ENCODE peak calls at places on chromosomes 5 and 9, in eight cellular contexts. Z, T, O, X, U, L, A and M are unnamed samples.

GRCh38 chr5:966941-967340 is 41.7 kb upstream of the NKD2 start:
- DNase-seq in Z (no peak), T (no peak), O (no peak), X (no peak), U (no peak), L (no peak), A (no peak), M (no peak)

GRCh38 chr9:38018964-38019602 is 49.9 kb downstream of the SHB start:
- DNase-seq in Z (no peak), T (no peak), O (peak; percentile 50), X (peak; percentile 46), U (peak; percentile 39), L (no peak), A (peak; percentile 74), M (no peak)

GRCh38 chr9:121651295-121652036 is at the start of gene DAB2IP:
- DNase-seq in Z (peak; percentile 77), T (peak; percentile 72), O (peak; percentile 65), X (peak; percentile 89), U (peak; percentile 60), L (no peak), A (peak; percentile 83), M (peak; percentile 63)

GRCh38 chr5:10747678-10748622 is 13.1 kb downstream of the DAP start:
- DNase-seq in Z (no peak), T (no peak), O (no peak), X (no peak), U (no peak), L (no peak), A (no peak), M (no peak)

GRCh38 chr9:123300554-123300953 is 32.2 kb upstream of the STRBP start:
- DNase-seq in Z (no peak), T (no peak), O (no peak), X (no peak), U (no peak), L (no peak), A (no peak), M (no peak)

GRCh38 chr9:10252174-10252573 is 360.6 kb downstream of the PTPRD start:
- DNase-seq in Z (no peak), T (no peak), O (no peak), X (no peak), U (no peak), L (no peak), A (no peak), M (no peak)

GRCh38 chr9:38118862-38119435 is 49.9 kb upstream of the SHB start:
- DNase-seq in Z (no peak), T (no peak), O (no peak), X (no peak), U (no peak), L (peak; percentile 11), A (no peak), M (no peak)

GRCh38 chr9:104286187-104286586 is 192.1 kb downstream of the SMC2 start:
- DNase-seq in Z (no peak), T (no peak), O (no peak), X (no peak), U (no peak), L (no peak), A (no peak), M (no peak)

GRCh38 chr9:89690334-89690912 is 85.6 kb downstream of the GADD45G start:
- DNase-seq in Z (no peak), T (no peak), O (no peak), X (no peak), U (no peak), L (no peak), A (no peak), M (no peak)

GRCh38 chr9:18366184-18366583 is 107.8 kb upstream of the ADAMTSL1 start:
- DNase-seq in Z (no peak), T (no peak), O (no peak), X (no peak), U (no peak), L (no peak), A (no peak), M (no peak)

GRCh38 chr5:28027851-28028250 is 989.5 kb upstream of the CDH9 start:
- DNase-seq in Z (no peak), T (no peak), O (no peak), X (no peak), U (no peak), L (no peak), A (no peak), M (no peak)

GRCh38 chr5:176793343-176793699 is 17.0 kb upstream of the UNC5A start:
- DNase-seq in Z (peak; percentile 50), T (no peak), O (no peak), X (no peak), U (peak; percentile 48), L (no peak), A (no peak), M (no peak)

GRCh38 chr9:71634753-71635152 is 133.6 kb downstream of the CEMIP2 start:
- DNase-seq in Z (no peak), T (no peak), O (no peak), X (no peak), U (no peak), L (no peak), A (no peak), M (no peak)

GRCh38 chr5:106306313-106307028 is 1364.3 kb downstream of the EFNA5 start:
- DNase-seq in Z (no peak), T (no peak), O (no peak), X (no peak), U (no peak), L (no peak), A (no peak), M (no peak)

GRCh38 chr9:100221538-100221937 is 122.5 kb downstream of the INVS start:
- DNase-seq in Z (no peak), T (no peak), O (no peak), X (no peak), U (no peak), L (no peak), A (no peak), M (no peak)

GRCh38 chr9:91177661-91178280 is 183.9 kb downstream of the AUH start:
- DNase-seq in Z (no peak), T (no peak), O (no peak), X (no peak), U (no peak), L (no peak), A (peak; percentile 30), M (no peak)

GRCh38 chr5:137858954-137859353 is 8.7 kb upstream of the MYOT start:
- DNase-seq in Z (no peak), T (no peak), O (no peak), X (no peak), U (no peak), L (no peak), A (no peak), M (no peak)

GRCh38 chr9:125694478-125694877 is 12.5 kb downstream of the MAPKAP1 start:
- DNase-seq in Z (no peak), T (no peak), O (no peak), X (peak; percentile 69), U (no peak), L (no peak), A (no peak), M (no peak)

GRCh38 chr9:136915632-136916329 is 28.8 kb downstream of the FBXW5 start:
- DNase-seq in Z (no peak), T (no peak), O (no peak), X (no peak), U (no peak), L (no peak), A (no peak), M (no peak)

GRCh38 chr5:162558120-162558519 is 490.5 kb downstream of the GABRG2 start:
- DNase-seq in Z (no peak), T (no peak), O (no peak), X (no peak), U (no peak), L (no peak), A (no peak), M (no peak)

GRCh38 chr5:149162401-149163084 is 21.2 kb downstream of the ABLIM3 start:
- DNase-seq in Z (no peak), T (no peak), O (no peak), X (no peak), U (no peak), L (no peak), A (no peak), M (no peak)

GRCh38 chr5:41009228-41009627 is 61.9 kb downstream of the MROH2B start:
- DNase-seq in Z (no peak), T (no peak), O (no peak), X (no peak), U (no peak), L (no peak), A (no peak), M (no peak)

GRCh38 chr9:87213948-87214347 is 266.6 kb upstream of the GAS1 start:
- DNase-seq in Z (no peak), T (no peak), O (no peak), X (no peak), U (no peak), L (no peak), A (no peak), M (no peak)

GRCh38 chr5:177997846-177998245 is 1.8 kb upstream of the PROP1 start:
- DNase-seq in Z (no peak), T (no peak), O (peak; percentile 6), X (no peak), U (no peak), L (no peak), A (no peak), M (no peak)

GRCh38 chr9:130663258-130664171 is 879 bp upstream of the PRDM12 start:
- DNase-seq in Z (peak; percentile 62), T (no peak), O (peak; percentile 50), X (no peak), U (no peak), L (no peak), A (peak; percentile 38), M (no peak)

GRCh38 chr9:113653746-113654604 is 190.4 kb downstream of the RGS3 start:
- DNase-seq in Z (no peak), T (no peak), O (no peak), X (no peak), U (no peak), L (no peak), A (no peak), M (no peak)

GRCh38 chr9:134463293-134463692 is 137.0 kb downstream of the RXRA start:
- DNase-seq in Z (no peak), T (no peak), O (no peak), X (no peak), U (no peak), L (no peak), A (no peak), M (no peak)

GRCh38 chr5:95591490-95591901 is 28.4 kb upstream of the GPR150 start:
- DNase-seq in Z (no peak), T (no peak), O (peak; percentile 52), X (no peak), U (no peak), L (no peak), A (peak; percentile 54), M (no peak)

GRCh38 chr9:127088724-127089615 is 33.5 kb downstream of the ANGPTL2 start:
- DNase-seq in Z (no peak), T (no peak), O (no peak), X (no peak), U (no peak), L (no peak), A (no peak), M (no peak)

GRCh38 chr5:111454198-111454606 is 58.1 kb downstream of the STARD4 start:
- DNase-seq in Z (no peak), T (no peak), O (no peak), X (no peak), U (no peak), L (no peak), A (no peak), M (no peak)

GRCh38 chr9:100449420-100449819 is 22.5 kb downstream of the MSANTD3 start:
- DNase-seq in Z (no peak), T (no peak), O (no peak), X (no peak), U (no peak), L (no peak), A (no peak), M (no peak)

GRCh38 chr9:118558026-118558425 is 811.2 kb downstream of the BRINP1 start:
- DNase-seq in Z (no peak), T (no peak), O (no peak), X (no peak), U (no peak), L (no peak), A (no peak), M (no peak)

GRCh38 chr9:114364528-114365041 is 23.2 kb downstream of the AKNA start:
- DNase-seq in Z (no peak), T (no peak), O (no peak), X (no peak), U (no peak), L (no peak), A (no peak), M (no peak)

GRCh38 chr5:39816111-39816834 is 391.5 kb upstream of the DAB2 start:
- DNase-seq in Z (no peak), T (no peak), O (no peak), X (no peak), U (no peak), L (no peak), A (no peak), M (no peak)